ENCODE peak calls at places on chromosomes 6 and 20, in seven cellular contexts. V is heart right ventricle; C is ascending aorta; X is cardiac muscle cell; J is GM12864; A is CD8-positive, alpha-beta T cell; E is Peyer's patch. O is an unnamed sample.

GRCh38 chr20:2298116-2298515 is 2.3 kb downstream of the TGM3 start:
- DNase-seq in C (no peak), J (no peak), A (no peak), V (no peak), X (no peak), E (peak), O (no peak)

GRCh38 chr6:14390805-14391204 is 273.2 kb downstream of the CD83 start:
- DNase-seq in X (no peak), V (no peak), C (no peak), E (no peak), A (no peak), J (no peak), O (no peak)

GRCh38 chr20:52572687-52573086 is 381.1 kb upstream of the ZFP64 start:
- DNase-seq in E (no peak), J (no peak), X (no peak), V (no peak), C (no peak), A (no peak), O (no peak)

GRCh38 chr6:88629838-88630462 is 333.5 kb downstream of the RNGTT start:
- DNase-seq in E (peak), X (peak), J (no peak), A (no peak), V (no peak), C (no peak), O (no peak)

GRCh38 chr6:163356324-163356723 is 58.2 kb upstream of the QKI start:
- DNase-seq in X (peak), E (no peak), A (no peak), V (peak), C (no peak), J (no peak), O (no peak)

GRCh38 chr6:124026645-124027044 is 223.0 kb downstream of the NKAIN2 start:
- DNase-seq in A (no peak), X (peak), J (no peak), C (no peak), E (no peak), V (no peak), O (no peak)

GRCh38 chr6:42104807-42105713 is 37.4 kb downstream of the C6orf132 start:
- DNase-seq in V (no peak), C (no peak), J (no peak), A (no peak), X (no peak), E (no peak), O (no peak)

GRCh38 chr6:71287038-71287437 is 1.6 kb upstream of the OGFRL1 start:
- DNase-seq in J (no peak), A (no peak), V (no peak), C (no peak), E (no peak), X (no peak), O (no peak)

DNA sequence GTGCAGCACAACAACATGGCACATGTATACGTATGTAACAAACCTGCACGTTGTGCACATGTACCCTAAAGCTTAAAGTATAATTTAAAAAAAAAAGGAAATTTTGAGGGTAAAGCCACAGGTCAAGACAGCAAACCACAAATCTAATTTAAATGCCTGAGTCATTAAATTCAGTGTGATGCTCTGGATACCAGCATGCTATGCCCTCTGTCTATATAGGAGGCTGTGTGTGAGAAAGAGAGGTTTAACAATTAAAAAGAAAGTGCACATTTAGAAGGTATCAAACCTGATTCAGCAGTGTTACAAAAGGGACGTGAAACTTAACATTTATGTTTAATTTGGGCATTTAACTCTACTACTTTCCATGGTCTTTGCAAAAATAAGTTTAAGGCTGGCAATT is 276.3 kb downstream of the ADGRB3 start:
- DNase-seq in X (no peak), E (no peak), C (no peak), A (no peak), V (no peak), J (no peak), O (no peak)
- TF ChIP-seq CTCF in X (no peak), E (no peak), C (no peak), A (no peak), V (no peak), J (no peak), O (no peak)

GRCh38 chr6:166420351-166420750 is 37.6 kb upstream of the MPC1 start:
- DNase-seq in V (no peak), J (no peak), X (peak), C (no peak), E (peak), A (no peak), O (no peak)
- TF ChIP-seq CTCF in V (peak), J (no peak), X (peak), C (no peak), E (no peak), A (no peak), O (no peak)

DNA sequence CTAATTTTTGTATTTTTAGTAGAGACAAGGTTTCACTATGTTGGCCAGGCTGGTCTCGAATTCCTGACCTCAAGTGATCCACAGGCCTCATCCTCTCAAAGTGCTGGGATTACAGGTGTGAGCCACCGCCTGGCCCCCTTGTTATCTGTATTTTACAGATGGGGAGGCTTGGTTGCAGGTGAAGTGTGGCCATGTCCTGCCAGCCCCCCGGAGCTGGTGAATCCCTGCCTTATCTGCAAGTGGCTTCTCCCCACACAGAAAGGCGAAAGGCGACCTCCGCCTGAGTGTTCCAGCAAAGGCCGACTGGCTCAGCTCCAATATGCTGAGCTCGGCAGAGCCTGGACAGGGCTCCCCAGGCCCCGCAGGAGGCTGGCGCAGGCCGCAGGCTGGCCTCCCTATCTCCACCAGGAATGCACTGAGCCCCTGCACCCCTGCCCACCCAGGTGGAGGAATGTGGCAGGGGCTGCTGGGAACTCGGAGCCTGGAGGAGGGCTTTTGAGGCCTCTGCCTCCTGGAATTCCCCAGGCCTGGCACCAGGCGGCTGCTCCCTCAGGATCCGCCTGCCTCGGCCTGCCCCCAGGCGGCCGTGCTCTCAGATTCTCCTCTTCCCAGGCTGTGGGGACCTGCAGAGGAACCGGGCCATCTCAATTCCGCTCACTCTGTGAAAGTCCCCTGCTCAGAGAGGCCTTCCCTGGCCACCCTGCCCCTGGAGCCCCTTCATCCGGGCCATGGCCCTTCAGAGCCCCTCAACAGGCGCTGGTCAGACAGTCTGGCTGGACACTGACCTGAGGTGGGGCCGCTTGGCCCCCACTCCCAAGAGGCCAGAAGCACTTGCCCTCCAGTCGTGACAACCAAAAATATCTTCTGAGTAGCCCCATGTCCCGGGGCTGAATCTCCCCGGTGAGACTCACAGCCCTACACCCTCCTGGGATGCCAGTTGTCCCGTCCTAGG is 9.3 kb upstream of the LAMA5 start:
- DNase-seq in E (no peak), V (peak), C (no peak), A (no peak), J (no peak), X (peak), O (no peak)
- TF ChIP-seq CTCF in E (peak), V (peak), C (peak), A (no peak), J (no peak), X (peak), O (no peak)

DNA sequence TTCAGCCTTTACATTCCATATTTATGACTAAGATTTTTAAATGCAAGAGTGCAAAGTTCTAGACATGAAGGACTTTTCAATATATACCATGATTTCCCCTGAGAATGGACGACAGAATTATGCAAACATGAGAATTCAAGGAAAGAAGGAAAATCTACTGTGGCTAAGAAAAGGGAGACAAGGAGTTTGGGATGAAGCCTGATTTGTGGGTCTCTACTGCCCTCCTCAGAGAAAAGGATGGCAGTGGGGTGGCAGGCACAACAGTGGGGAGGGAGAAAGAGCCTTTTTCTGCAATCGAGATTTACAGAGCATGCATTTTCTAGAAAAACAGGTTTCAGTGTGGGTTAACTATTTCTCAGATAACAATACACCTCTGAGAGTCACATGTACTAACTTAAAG is 466.9 kb upstream of the NRSN1 start:
- DNase-seq in V (no peak), A (no peak), J (no peak), E (no peak), C (no peak), X (peak), O (no peak)
- TF ChIP-seq CTCF in V (peak), A (no peak), J (no peak), E (peak), C (no peak), X (peak), O (no peak)

DNA sequence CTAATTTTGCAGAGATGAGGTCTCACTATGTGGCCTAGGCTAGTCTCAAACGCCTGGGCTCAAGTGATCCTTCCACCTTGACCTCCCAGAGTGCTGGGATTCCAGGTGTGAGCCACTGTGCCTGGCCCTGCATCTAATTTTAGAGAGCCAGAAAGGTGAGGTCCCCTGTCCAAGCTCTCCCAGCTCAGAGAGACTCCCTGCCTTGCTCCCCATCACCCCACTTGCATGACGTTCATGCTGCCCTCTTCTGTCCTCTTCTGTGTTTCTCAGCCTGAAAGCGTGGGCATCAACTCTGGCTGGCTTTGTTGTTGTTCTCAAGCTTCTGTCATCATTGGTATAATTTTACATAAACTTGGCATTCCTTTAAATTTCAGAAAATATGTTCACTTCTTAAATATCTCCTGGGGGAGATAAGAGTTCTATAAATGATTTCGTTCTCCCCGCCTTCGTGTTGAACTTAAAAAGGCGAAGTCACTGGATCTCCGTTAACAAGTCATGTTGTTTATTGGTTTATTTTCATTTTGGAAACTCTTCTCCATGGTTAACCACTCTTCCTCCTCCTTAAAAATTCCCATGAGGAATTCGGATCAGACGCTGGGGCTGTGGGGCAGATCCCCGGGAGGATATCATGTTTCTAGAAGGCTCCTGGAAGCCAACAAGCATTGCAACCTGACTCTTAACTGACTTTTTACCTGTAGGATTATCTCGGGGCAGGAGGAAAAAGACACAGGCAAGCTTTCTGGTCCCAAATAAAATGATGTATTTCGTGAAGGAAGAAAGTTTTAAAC is 13.2 kb upstream of the PARD6B start:
- DNase-seq in J (no peak), X (no peak), E (peak), C (no peak), V (no peak), A (no peak), O (no peak)
- TF ChIP-seq CTCF in J (no peak), X (peak), E (peak), C (no peak), V (no peak), A (no peak), O (no peak)

DNA sequence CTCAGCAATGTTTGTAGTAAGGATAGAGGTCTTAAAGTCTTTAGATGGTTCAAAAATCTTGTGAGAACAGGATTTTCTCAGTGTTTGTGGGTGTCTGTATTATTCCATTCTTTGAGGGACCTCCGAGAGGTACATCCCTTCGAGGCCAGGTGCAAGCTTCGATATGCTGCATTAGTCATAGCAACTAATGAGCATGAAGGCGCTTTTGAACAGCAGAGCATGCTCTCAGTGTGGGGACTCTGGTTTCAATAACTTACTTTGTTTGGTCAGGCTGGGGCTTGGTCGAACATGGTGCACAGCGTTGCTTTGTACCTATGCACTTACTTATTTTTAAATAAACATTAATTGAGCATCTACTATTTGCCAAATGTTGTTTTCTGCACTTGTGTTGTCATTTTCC is 297.9 kb downstream of the CLIC5 start:
- DNase-seq in C (no peak), A (no peak), J (no peak), V (no peak), E (no peak), X (no peak), O (no peak)
- TF ChIP-seq CTCF in C (no peak), A (no peak), J (no peak), V (no peak), E (no peak), X (no peak), O (no peak)

GRCh38 chr20:31572701-31573554 is 32.2 kb upstream of the ID1 start:
- DNase-seq in A (peak), C (peak), E (peak), V (peak), X (peak), J (peak), O (peak)
- TF ChIP-seq CTCF in A (no peak), C (no peak), E (peak), V (no peak), X (no peak), J (no peak), O (no peak)

DNA sequence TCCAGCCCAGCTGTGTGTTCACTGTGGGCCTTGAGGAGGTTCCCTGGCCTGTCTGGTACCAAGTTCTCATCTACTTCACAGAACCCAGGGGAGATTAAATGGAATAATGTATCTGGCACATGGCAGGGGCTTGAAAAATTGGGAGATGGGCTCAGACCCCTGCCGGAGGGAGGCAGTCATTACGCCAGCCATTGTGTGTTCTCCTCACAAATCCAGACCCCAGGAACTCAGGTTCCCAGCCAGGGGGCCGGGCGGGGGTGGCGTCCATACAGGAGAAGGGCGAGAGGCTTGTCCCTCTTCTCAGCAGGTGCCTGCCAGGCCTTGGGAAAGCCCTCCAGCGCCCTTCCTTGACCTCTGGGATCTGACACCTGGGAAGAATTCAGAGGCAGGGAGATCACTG is 8.1 kb downstream of the NOL4L start:
- DNase-seq in X (no peak), E (no peak), A (no peak), C (no peak), V (no peak), J (no peak), O (no peak)
- TF ChIP-seq CTCF in X (peak), E (no peak), A (no peak), C (no peak), V (no peak), J (no peak), O (no peak)